ENCODE peak calls at places on chromosomes 13 and 19, in eight cellular contexts. F, V, O, C, J, H, K and N are unnamed samples.

GRCh38 chr19:45767881-45768643 is 990 bp downstream of the SIX5 start:
- DNase-seq in F (peak), V (peak), O (no peak), C (no peak), J (peak), H (peak), K (peak), N (peak)

GRCh38 chr19:37906868-37907734 is at the start of gene SIPA1L3:
- DNase-seq in F (peak), V (peak), O (peak), C (peak), J (peak), H (peak), K (peak), N (peak)

GRCh38 chr19:7522923-7523667 is 671 bp downstream of the MCOLN1 start:
- DNase-seq in F (no peak), V (no peak), O (no peak), C (no peak), J (peak), H (peak), K (peak), N (no peak)

GRCh38 chr19:8321760-8322637 is 703 bp downstream of the RPS28 start:
- DNase-seq in F (no peak), V (no peak), O (no peak), C (no peak), J (no peak), H (no peak), K (no peak), N (peak)

GRCh38 chr19:8129061-8129460 is 20.3 kb downstream of the FBN3 start:
- DNase-seq in F (no peak), V (no peak), O (no peak), C (no peak), J (no peak), H (no peak), K (no peak), N (no peak)

GRCh38 chr19:35410487-35410886 is 37.6 kb upstream of the FFAR2 start:
- DNase-seq in F (no peak), V (no peak), O (no peak), C (no peak), J (no peak), H (no peak), K (no peak), N (no peak)

GRCh38 chr13:31172535-31172934 is 10.8 kb upstream of the HSPH1 start:
- DNase-seq in F (no peak), V (no peak), O (peak), C (no peak), J (peak), H (peak), K (peak), N (no peak)

GRCh38 chr13:111493468-111493867 is 173.0 kb downstream of the TEX29 start:
- DNase-seq in F (peak), V (no peak), O (no peak), C (no peak), J (no peak), H (no peak), K (no peak), N (no peak)

GRCh38 chr19:17220207-17220758 is 5.1 kb downstream of the USE1 start:
- DNase-seq in F (no peak), V (no peak), O (no peak), C (no peak), J (peak), H (peak), K (peak), N (no peak)

GRCh38 chr13:91406619-91407018 is 8.2 kb downstream of the GPC5 start:
- DNase-seq in F (no peak), V (peak), O (peak), C (no peak), J (peak), H (peak), K (peak), N (peak)

GRCh38 chr19:28889941-28890645 is 322.9 kb downstream of the UQCRFS1 start:
- DNase-seq in F (no peak), V (no peak), O (no peak), C (no peak), J (no peak), H (no peak), K (no peak), N (no peak)

GRCh38 chr19:42129399-42130253 is 2.6 kb downstream of the POU2F2 start:
- DNase-seq in F (peak), V (peak), O (peak), C (no peak), J (peak), H (peak), K (peak), N (peak)

GRCh38 chr19:5343848-5344247 is 3.2 kb upstream of the PTPRS start:
- DNase-seq in F (no peak), V (no peak), O (peak), C (no peak), J (peak), H (peak), K (peak), N (no peak)

GRCh38 chr13:113084094-113084942 is 21.3 kb upstream of the F7 start:
- DNase-seq in F (no peak), V (no peak), O (no peak), C (no peak), J (no peak), H (no peak), K (no peak), N (no peak)

GRCh38 chr13:49374585-49375290 is 69.1 kb downstream of the CAB39L start:
- DNase-seq in F (no peak), V (no peak), O (peak), C (no peak), J (peak), H (peak), K (peak), N (peak)

GRCh38 chr19:4233282-4233853 is 4.0 kb downstream of the EBI3 start:
- DNase-seq in F (no peak), V (peak), O (no peak), C (no peak), J (no peak), H (peak), K (peak), N (peak)

GRCh38 chr19:18700501-18701249 is 17.2 kb downstream of the CRTC1 start:
- DNase-seq in F (peak), V (peak), O (peak), C (no peak), J (peak), H (peak), K (peak), N (peak)

GRCh38 chr13:33744589-33745369 is 73.2 kb upstream of the RFC3 start:
- DNase-seq in F (no peak), V (no peak), O (peak), C (no peak), J (peak), H (no peak), K (no peak), N (no peak)

GRCh38 chr19:22784051-22784450 is at the start of gene ZNF99:
- DNase-seq in F (peak), V (no peak), O (no peak), C (peak), J (no peak), H (no peak), K (no peak), N (no peak)

GRCh38 chr13:21608961-21609360 is 5.0 kb upstream of the MICU2 start:
- DNase-seq in F (no peak), V (no peak), O (no peak), C (no peak), J (no peak), H (no peak), K (peak), N (no peak)

GRCh38 chr13:75458696-75459422 is 23.1 kb downstream of the TBC1D4 start:
- DNase-seq in F (no peak), V (peak), O (no peak), C (no peak), J (no peak), H (no peak), K (no peak), N (peak)

GRCh38 chr13:73722120-73722519 is 412.1 kb downstream of the KLF12 start:
- DNase-seq in F (no peak), V (peak), O (peak), C (no peak), J (peak), H (peak), K (peak), N (peak)

GRCh38 chr19:604355-604754 is 14.7 kb downstream of the HCN2 start:
- DNase-seq in F (no peak), V (no peak), O (no peak), C (no peak), J (no peak), H (no peak), K (no peak), N (peak)

GRCh38 chr19:13849991-13850909 is 26.7 kb upstream of the NANOS3 start:
- DNase-seq in F (peak), V (peak), O (peak), C (peak), J (peak), H (peak), K (peak), N (peak)

GRCh38 chr13:44815507-44816074 is 173.7 kb downstream of the NUFIP1 start:
- DNase-seq in F (no peak), V (peak), O (peak), C (no peak), J (peak), H (peak), K (peak), N (peak)

GRCh38 chr19:38061294-38061693 is 154.3 kb downstream of the SIPA1L3 start:
- DNase-seq in F (no peak), V (no peak), O (peak), C (no peak), J (peak), H (peak), K (peak), N (no peak)

GRCh38 chr13:110070511-110071120 is 236.3 kb downstream of the COL4A1 start:
- DNase-seq in F (no peak), V (no peak), O (peak), C (no peak), J (peak), H (peak), K (peak), N (no peak)

GRCh38 chr13:59635591-59635990 is 528.1 kb downstream of the DIAPH3 start:
- DNase-seq in F (no peak), V (no peak), O (no peak), C (no peak), J (no peak), H (no peak), K (no peak), N (no peak)

GRCh38 chr13:25687622-25688225 is 315.9 kb downstream of the ATP8A2 start:
- DNase-seq in F (no peak), V (no peak), O (no peak), C (no peak), J (no peak), H (no peak), K (no peak), N (no peak)

GRCh38 chr13:49248433-49249002 is 793 bp downstream of the CDADC1 start:
- DNase-seq in F (no peak), V (no peak), O (peak), C (no peak), J (peak), H (peak), K (peak), N (peak)

GRCh38 chr19:48194041-48194871 is 23.8 kb downstream of the ZSWIM9 start:
- DNase-seq in F (peak), V (peak), O (no peak), C (no peak), J (no peak), H (no peak), K (no peak), N (peak)
- TF ChIP-seq CTCF in F (peak), V (peak), O (peak), C (no peak), J (peak), H (peak), K (peak), N (peak)

GRCh38 chr13:29454931-29455481 is 140.5 kb downstream of the SLC7A1 start:
- DNase-seq in F (no peak), V (peak), O (peak), C (no peak), J (peak), H (peak), K (peak), N (peak)
- TF ChIP-seq CTCF in F (no peak), V (peak), O (peak), C (no peak), J (peak), H (peak), K (peak), N (peak)

GRCh38 chr19:49340865-49341718 is 5.9 kb downstream of the CD37 start:
- DNase-seq in F (peak), V (no peak), O (no peak), C (peak), J (no peak), H (no peak), K (no peak), N (peak)
- TF ChIP-seq CTCF in F (no peak), V (no peak), O (no peak), C (no peak), J (no peak), H (no peak), K (no peak), N (no peak)

GRCh38 chr19:1830978-1831377 is 17.3 kb downstream of the REXO1 start:
- DNase-seq in F (no peak), V (no peak), O (no peak), C (no peak), J (no peak), H (no peak), K (no peak), N (no peak)
- TF ChIP-seq CTCF in F (no peak), V (no peak), O (no peak), C (no peak), J (no peak), H (no peak), K (no peak), N (no peak)